ENCODE peak calls at places on chromosomes 7 and 10, in six cellular contexts. S is WERI-Rb-1, R is HCT116, J is fibroblast of lung, T is tibial nerve, V is ovary. G is an unnamed sample.
A peak's percentile ranks its signal among the peaks of the same experiment; 100 is the strongest.

GRCh38 chr7:1745018-1745532 is 75.0 kb downstream of the ELFN1 start:
- DNase-seq in S (no peak), R (no peak), V (no peak), T (no peak), J (no peak), G (no peak)

GRCh38 chr10:6035101-6035834 is 26.9 kb downstream of the IL2RA start:
- DNase-seq in T (no peak), V (no peak), S (no peak), R (no peak), J (no peak), G (no peak)

GRCh38 chr10:111379521-111379920 is 302.7 kb downstream of the ADRA2A start:
- DNase-seq in R (no peak), T (no peak), S (no peak), V (no peak), J (no peak), G (no peak)

GRCh38 chr10:17616403-17617030 is 657 bp downstream of the HACD1 start:
- DNase-seq in S (peak; percentile 41), R (peak; percentile 21), T (peak; percentile 24), V (peak; percentile 66), J (peak; percentile 45), G (peak; percentile 91)

GRCh38 chr7:155862088-155862487 is 49.8 kb upstream of the SHH start:
- DNase-seq in T (no peak), J (peak; percentile 56), V (no peak), S (no peak), R (no peak), G (no peak)

GRCh38 chr7:67937717-67938191 is 941.1 kb downstream of the TYW1 start:
- DNase-seq in R (no peak), J (peak; percentile 44), V (no peak), T (no peak), S (no peak), G (peak; percentile 86)

GRCh38 chr7:101984997-101985645 is 167.7 kb downstream of the CUX1 start:
- DNase-seq in J (no peak), T (no peak), R (no peak), S (no peak), V (no peak), G (no peak)

GRCh38 chr10:125192620-125193019 is 32.3 kb upstream of the CTBP2 start:
- DNase-seq in V (no peak), R (no peak), T (no peak), S (no peak), J (no peak), G (no peak)

GRCh38 chr7:45978010-45978681 is 57.1 kb upstream of the IGFBP3 start:
- DNase-seq in V (no peak), R (peak; percentile 95), J (peak; percentile 88), T (no peak), S (no peak), G (peak; percentile 77)

GRCh38 chr10:74738052-74738451 is 88.3 kb upstream of the KAT6B start:
- DNase-seq in J (peak; percentile 27), V (no peak), R (no peak), S (no peak), T (no peak), G (no peak)

GRCh38 chr7:70830426-70830825 is 301.5 kb upstream of the GALNT17 start:
- DNase-seq in J (no peak), V (no peak), S (no peak), T (no peak), R (no peak), G (no peak)

GRCh38 chr7:106377847-106378361 is 93.1 kb upstream of the NAMPT start:
- DNase-seq in V (no peak), R (no peak), J (no peak), S (no peak), T (no peak), G (no peak)

GRCh38 chr7:128090492-128090891 is 59.3 kb upstream of the LRRC4 start:
- DNase-seq in J (no peak), T (no peak), R (no peak), V (no peak), S (no peak), G (no peak)

GRCh38 chr10:62373995-62374861 is at the start of gene ZNF365:
- DNase-seq in R (peak; percentile 8), J (peak; percentile 40), V (peak; percentile 18), T (no peak), S (peak; percentile 47), G (peak; percentile 29)

GRCh38 chr7:132393789-132394261 is 182.4 kb downstream of the PLXNA4 start:
- DNase-seq in S (no peak), J (peak; percentile 79), V (peak; percentile 66), R (no peak), T (peak; percentile 25), G (peak; percentile 44)

GRCh38 chr10:68208424-68209042 is 23.4 kb downstream of the ATOH7 start:
- DNase-seq in J (peak; percentile 81), T (no peak), S (peak; percentile 87), V (peak; percentile 31), R (peak; percentile 81), G (peak; percentile 23)

GRCh38 chr7:33591481-33591880 is 313.9 kb upstream of the BMPER start:
- DNase-seq in R (no peak), S (no peak), V (no peak), J (peak; percentile 42), T (no peak), G (no peak)

GRCh38 chr10:44306762-44307161 is 78.1 kb downstream of the CXCL12 start:
- DNase-seq in V (no peak), S (no peak), R (peak; percentile 4), T (no peak), J (no peak), G (peak; percentile 37)

GRCh38 chr10:133090101-133090500 is 2.4 kb downstream of the ADGRA1 start:
- DNase-seq in J (no peak), S (no peak), R (no peak), T (no peak), V (no peak), G (no peak)
- H3K27ac ChIP-seq in J (no peak overlapping the region), S (no peak overlapping the region), R (no peak overlapping the region), T (no peak overlapping the region), V (no peak overlapping the region), G (no peak overlapping the region)

DNA sequence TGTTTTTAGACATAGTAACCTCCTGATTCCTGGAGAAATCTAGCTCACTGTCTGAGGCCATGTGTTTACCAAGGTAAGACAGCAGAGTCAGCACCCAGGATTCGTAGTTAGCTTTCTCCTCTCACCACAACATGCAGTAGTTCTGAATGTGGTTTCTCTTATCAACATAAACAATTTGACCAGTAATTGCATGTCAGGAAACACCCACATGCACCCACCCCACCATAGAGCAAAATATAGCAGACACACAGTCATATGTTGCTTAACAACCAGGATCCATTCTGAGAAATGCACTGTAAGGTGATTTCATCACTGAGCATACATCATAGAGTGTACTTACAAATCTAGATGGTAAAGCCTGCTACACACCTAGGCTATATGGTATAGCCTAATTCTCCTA is 1004.0 kb downstream of the ANKRD7 start:
- DNase-seq in J (peak; percentile 0), S (no peak), T (no peak), V (no peak), R (no peak), G (no peak)
- TF ChIP-seq CTCF in J (no peak), S (no peak), T (no peak), V (no peak), R (no peak), G (no peak)

GRCh38 chr7:30150711-30151110 is 15.9 kb downstream of the MTURN start:
- DNase-seq in V (no peak), T (no peak), R (no peak), J (no peak), S (no peak), G (no peak)
- H3K27ac ChIP-seq in V (no peak overlapping the region), T (no peak overlapping the region), R (no peak overlapping the region), J (no peak overlapping the region), S (no peak overlapping the region), G (no peak overlapping the region)

GRCh38 chr10:103542764-103543616 is 49.5 kb downstream of the NEURL1 start:
- DNase-seq in R (peak; percentile 46), V (no peak), T (no peak), S (peak; percentile 96), J (peak; percentile 48), G (peak; percentile 83)
- TF ChIP-seq CTCF in R (peak; percentile 76), V (no peak), T (peak; percentile 25), S (peak; percentile 46), J (peak; percentile 51), G (no peak)

DNA sequence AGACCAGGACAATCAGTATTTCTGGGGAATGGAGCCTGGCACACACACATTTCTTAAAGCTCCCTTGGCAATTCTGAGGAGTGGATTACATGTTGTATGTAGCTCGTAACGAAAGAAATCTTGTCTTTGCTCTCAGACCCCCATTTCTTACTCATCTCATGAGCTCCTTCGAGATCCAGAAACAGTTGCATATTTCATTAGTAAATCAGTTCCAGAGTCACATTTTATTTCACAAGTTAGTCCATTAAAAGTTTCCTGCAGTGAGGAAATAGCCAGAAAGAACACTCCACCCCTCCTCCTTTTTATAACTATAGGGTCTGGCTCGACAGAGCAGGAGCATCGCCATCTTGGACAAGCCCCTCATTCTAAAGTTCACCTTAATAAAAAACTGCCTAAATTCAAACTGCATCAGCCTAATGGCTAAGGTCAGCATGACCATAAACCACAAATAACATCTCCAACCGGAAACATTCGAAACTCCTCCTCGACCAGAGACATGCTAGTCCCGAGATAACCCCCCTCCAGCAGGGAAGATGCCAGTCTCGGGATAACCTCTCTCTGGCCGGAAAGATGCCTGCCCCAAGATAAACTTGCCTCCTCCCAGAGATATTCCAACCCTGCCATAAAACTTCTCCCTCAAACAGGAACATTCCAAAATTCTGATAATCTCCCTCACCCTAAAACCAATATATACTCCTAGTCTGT is 7.4 kb downstream of the EGFR start:
- DNase-seq in R (no peak), V (no peak), J (no peak), S (no peak), T (no peak), G (no peak)
- H3K27ac ChIP-seq in R (no peak overlapping the region), V (peak overlapping the region; percentile 1), J (peak overlapping the region; percentile 11), S (no peak overlapping the region), T (peak overlapping the region; percentile 73), G (peak overlapping the region; percentile 76)

GRCh38 chr7:23454880-23455526 is 15.3 kb downstream of the IGF2BP3 start:
- DNase-seq in J (no peak), V (no peak), R (no peak), T (no peak), S (peak; percentile 16), G (no peak)

GRCh38 chr7:23456093-23456492 is 14.2 kb downstream of the IGF2BP3 start:
- DNase-seq in T (no peak), V (no peak), R (no peak), J (no peak), S (no peak), G (no peak)

GRCh38 chr7:23449941-23450340 is 20.4 kb downstream of the IGF2BP3 start:
- DNase-seq in R (no peak), J (no peak), T (no peak), S (no peak), V (no peak), G (no peak)

GRCh38 chr7:23445326-23445725 is 25.0 kb downstream of the IGF2BP3 start:
- DNase-seq in J (no peak), V (no peak), R (no peak), T (no peak), S (no peak), G (no peak)

DNA sequence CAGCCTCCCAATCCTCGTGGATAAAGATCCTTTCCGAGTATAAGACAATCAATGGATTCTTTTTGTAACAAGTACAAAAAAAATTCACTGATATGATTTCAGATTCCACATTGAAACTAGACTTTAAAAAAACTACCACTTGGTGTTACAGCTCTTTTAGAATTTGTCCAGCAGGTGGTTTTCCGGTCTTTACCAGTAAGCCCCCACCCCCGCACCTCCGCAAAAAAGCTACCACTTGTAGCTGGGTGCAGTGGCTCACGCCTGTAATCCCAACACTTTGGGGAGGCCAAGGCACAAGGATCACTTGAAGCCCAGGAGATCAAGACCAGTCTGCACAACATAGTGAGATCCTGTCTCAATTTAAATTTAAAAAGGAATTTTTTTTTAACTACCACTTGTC is 19.8 kb downstream of the IGF2BP3 start:
- DNase-seq in T (no peak), V (no peak), J (no peak), R (no peak), S (no peak), G (no peak)
- TF ChIP-seq CTCF in T (no peak), V (no peak), J (no peak), R (no peak), S (no peak), G (no peak)